ENCODE peak calls at places on chromosome 5, in four cellular contexts. L, P, S and E are unnamed samples.

GRCh38 chr5:149387081-149387611 is 8.1 kb upstream of the IL17B start:
- DNase-seq in S (no peak), L (peak), P (no peak), E (no peak)

GRCh38 chr5:167639213-167639612 is 652.2 kb upstream of the WWC1 start:
- DNase-seq in S (no peak), L (peak), P (no peak), E (no peak)

GRCh38 chr5:83956386-83956785 is 235.7 kb upstream of the HAPLN1 start:
- DNase-seq in L (peak), P (no peak), S (no peak), E (no peak)

GRCh38 chr5:95846554-95847260 is 24.2 kb upstream of the GLRX start:
- DNase-seq in L (peak), P (peak), S (peak), E (peak)

GRCh38 chr5:14147210-14147609 is 4.1 kb downstream of the TRIO start:
- DNase-seq in S (no peak), P (no peak), L (no peak), E (no peak)

GRCh38 chr5:111278824-111279504 is 54.8 kb downstream of the CAMK4 start:
- DNase-seq in L (peak), P (peak), S (peak), E (peak)

GRCh38 chr5:140324834-140325195 is 21.6 kb downstream of the HBEGF start:
- DNase-seq in S (no peak), L (peak), P (no peak), E (no peak)

GRCh38 chr5:622946-623522 is 10.9 kb downstream of the CEP72 start:
- DNase-seq in P (no peak), L (no peak), S (no peak), E (no peak)

GRCh38 chr5:54844905-54845566 is 140.4 kb downstream of the ESM1 start:
- DNase-seq in S (no peak), L (peak), P (no peak), E (no peak)

DNA sequence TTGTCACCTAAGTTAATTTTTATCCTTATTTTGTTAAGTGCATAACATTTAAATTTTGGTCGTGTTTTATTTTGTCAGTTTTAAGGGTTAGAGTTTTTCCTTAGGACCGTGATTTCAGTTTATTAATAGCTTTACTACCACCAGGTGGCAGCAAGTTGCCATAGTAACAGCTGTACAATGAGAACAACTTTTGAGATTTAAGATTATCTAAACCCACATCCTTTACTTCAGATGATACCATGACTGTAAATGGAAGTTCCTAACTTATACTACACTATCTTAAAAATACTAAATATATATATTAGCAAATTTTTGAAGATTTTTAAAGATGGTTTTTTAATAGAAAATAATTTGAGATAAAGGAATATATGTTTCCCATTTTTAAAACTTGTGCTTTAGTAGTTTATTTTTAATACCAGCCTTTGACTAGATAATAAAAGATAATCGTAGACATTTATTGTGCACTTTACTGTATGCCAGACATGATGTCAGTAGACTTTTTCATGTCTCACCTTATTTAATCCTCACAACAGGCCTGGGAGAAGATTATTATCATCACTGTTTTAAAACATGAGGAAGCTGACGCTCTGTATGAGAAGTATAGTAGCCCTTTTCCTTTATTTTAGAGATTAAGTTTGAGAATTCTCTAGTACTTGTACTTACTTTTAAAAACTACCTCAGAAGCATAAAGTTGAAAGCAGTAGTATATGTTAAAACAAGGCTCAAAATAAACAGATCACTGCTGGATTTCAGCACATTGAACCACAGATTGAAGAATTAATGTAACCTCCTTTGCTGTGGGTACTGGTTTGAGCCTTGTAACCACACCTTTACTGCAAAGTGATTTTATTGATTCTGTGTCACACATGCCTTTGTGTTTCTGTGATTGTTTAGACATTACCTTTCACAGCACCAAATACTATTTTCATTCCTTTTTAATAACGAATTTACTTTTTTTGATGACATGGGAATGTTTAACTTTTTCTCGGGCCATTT is 27.5 kb downstream of the SREK1 start:
- DNase-seq in S (no peak), L (peak), P (no peak), E (no peak)
- TF ChIP-seq CTCF in S (peak), L (peak), P (peak), E (peak)

DNA sequence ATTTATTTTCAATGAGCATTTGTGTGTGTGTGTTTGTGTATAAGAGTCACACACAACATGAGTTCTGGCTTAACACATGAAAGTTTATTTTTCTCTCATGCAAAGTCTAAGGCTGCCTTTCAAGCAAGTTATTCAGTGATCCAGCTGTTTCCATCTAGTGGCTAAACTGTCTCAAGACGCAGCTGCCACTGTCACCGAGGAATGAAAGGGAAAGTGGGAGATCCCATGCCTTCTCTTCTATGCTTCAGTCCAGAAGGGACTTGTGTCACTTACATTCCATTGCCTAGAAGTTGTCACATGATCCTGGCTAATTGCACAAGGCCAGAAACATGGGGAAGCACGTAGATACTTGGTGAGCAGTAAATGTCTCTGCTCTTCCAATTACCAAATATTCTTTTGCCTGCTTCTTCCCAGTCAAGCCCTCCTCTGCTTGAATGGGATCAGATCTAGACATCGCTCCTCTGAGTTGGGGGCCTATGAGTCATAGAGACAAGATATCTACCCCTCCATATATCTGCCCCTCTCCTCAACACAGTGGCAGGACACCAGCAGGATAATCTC is 30.4 kb upstream of the SLIT3 start:
- DNase-seq in L (no peak), S (no peak), P (no peak), E (no peak)
- TF ChIP-seq CTCF in L (no peak), S (no peak), P (no peak), E (no peak)

GRCh38 chr5:29930316-29930715 is 1263.2 kb upstream of the CDH6 start:
- DNase-seq in P (no peak), S (no peak), L (no peak), E (no peak)
- TF ChIP-seq CTCF in P (no peak), S (no peak), L (no peak), E (no peak)

DNA sequence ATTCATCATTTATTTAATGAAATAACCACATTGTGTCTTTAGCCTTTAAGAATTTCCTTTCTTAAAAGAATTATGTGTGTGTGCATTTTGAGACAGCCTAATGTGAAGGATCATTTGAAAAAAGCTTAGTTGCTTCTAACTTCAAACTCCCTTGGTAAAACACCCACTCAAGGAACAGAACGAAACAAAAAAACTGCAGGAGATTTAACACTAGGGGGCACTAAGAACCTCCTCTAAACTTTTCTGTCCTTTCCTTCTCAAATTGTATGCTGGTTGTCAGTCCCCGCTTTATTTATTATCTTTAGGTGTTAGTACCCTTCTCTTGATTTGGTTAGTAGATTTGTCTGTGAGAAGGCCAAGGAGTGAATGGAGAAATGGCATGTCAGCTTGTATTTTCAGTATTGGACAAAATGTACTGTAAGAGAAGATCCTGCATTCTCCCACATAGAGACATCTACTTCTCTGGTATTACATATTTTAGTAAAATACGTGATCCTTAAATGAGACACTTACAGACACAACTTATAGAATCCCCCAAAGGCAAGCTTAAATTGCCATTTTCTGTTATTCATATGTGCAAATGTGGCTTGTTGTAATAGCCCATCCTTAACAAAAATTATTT is 229.7 kb downstream of the MRPS30 start:
- DNase-seq in L (peak), P (no peak), S (no peak), E (no peak)
- TF ChIP-seq CTCF in L (peak), P (peak), S (peak), E (no peak)

GRCh38 chr5:115549154-115549553 is 4.6 kb upstream of the FEM1C start:
- DNase-seq in L (peak), P (no peak), S (no peak), E (no peak)
- TF ChIP-seq CTCF in L (no peak), P (no peak), S (peak), E (no peak)

DNA sequence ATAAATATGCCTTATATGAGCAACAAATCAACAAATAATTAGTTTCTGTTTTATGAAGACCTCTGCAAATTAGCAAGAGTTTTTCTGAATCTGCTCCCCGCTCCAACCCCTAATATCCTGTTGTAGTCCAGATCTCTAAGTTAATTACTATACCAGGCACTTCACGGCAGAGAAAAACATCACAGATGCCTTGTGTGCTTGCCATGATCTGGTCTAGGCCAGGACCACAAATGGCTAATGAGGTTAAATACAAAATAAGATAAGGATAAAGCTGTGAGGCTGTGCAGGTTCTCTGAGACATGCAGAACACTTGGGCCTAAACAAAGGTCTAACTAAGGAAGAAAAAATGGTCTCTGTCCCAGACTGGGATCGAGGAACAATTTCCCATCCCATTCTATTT is 150.8 kb downstream of the SLIT3 start:
- DNase-seq in S (no peak), L (no peak), P (no peak), E (no peak)
- TF ChIP-seq CTCF in S (no peak), L (no peak), P (no peak), E (no peak)